ENCODE peak calls at places on chromosomes 1 and 21, in six cellular contexts. One of them, this sample, is unnamed.

GRCh38 chr1:63429281-63429680 is 61.9 kb downstream of the ALG6 start:
- DNase-seq in H1: no peak
- DNase-seq in HCT116: no peak
- DNase-seq in HepG2: no peak
- DNase-seq in K562: no peak
- DNase-seq in SK-N-SH: no peak
- DNase-seq in this sample: no peak

GRCh38 chr1:46396429-46397398 is 2.6 kb downstream of the FAAH start:
- DNase-seq in H1: no peak
- DNase-seq in HCT116: no peak
- DNase-seq in HepG2: no peak
- DNase-seq in K562: no peak
- DNase-seq in SK-N-SH: peak
- DNase-seq in this sample: peak

GRCh38 chr1:215076312-215076711 is 6.2 kb upstream of the KCNK2 start:
- DNase-seq in H1: no peak
- DNase-seq in HCT116: peak
- DNase-seq in HepG2: peak
- DNase-seq in K562: no peak
- DNase-seq in SK-N-SH: peak
- DNase-seq in this sample: peak

GRCh38 chr1:41776896-41777431 is 141.8 kb downstream of the HIVEP3 start:
- DNase-seq in H1: no peak
- DNase-seq in HCT116: no peak
- DNase-seq in HepG2: no peak
- DNase-seq in K562: no peak
- DNase-seq in SK-N-SH: no peak
- DNase-seq in this sample: no peak

GRCh38 chr1:66090863-66091457 is 298.3 kb downstream of the PDE4B start:
- DNase-seq in H1: no peak
- DNase-seq in HCT116: no peak
- DNase-seq in HepG2: no peak
- DNase-seq in K562: no peak
- DNase-seq in SK-N-SH: no peak
- DNase-seq in this sample: no peak

GRCh38 chr1:37557402-37557801 is 662 bp downstream of the DNALI1 start:
- DNase-seq in H1: no peak
- DNase-seq in HCT116: no peak
- DNase-seq in HepG2: no peak
- DNase-seq in K562: no peak
- DNase-seq in SK-N-SH: no peak
- DNase-seq in this sample: no peak

GRCh38 chr21:34817821-34818662 is 149.2 kb downstream of the CLIC6 start:
- DNase-seq in H1: no peak
- DNase-seq in HCT116: no peak
- DNase-seq in HepG2: peak
- DNase-seq in K562: no peak
- DNase-seq in SK-N-SH: no peak
- DNase-seq in this sample: no peak

GRCh38 chr1:226100436-226101347 is 38.2 kb downstream of the H3-3A start:
- DNase-seq in H1: no peak
- DNase-seq in HCT116: no peak
- DNase-seq in HepG2: no peak
- DNase-seq in K562: no peak
- DNase-seq in SK-N-SH: peak
- DNase-seq in this sample: peak

GRCh38 chr1:208007319-208007937 is 96.5 kb upstream of the CD34 start:
- DNase-seq in H1: no peak
- DNase-seq in HCT116: no peak
- DNase-seq in HepG2: no peak
- DNase-seq in K562: no peak
- DNase-seq in SK-N-SH: no peak
- DNase-seq in this sample: no peak

GRCh38 chr1:6075747-6076146 is 30.1 kb downstream of the KCNAB2 start:
- DNase-seq in H1: no peak
- DNase-seq in HCT116: no peak
- DNase-seq in HepG2: peak
- DNase-seq in K562: peak
- DNase-seq in SK-N-SH: no peak
- DNase-seq in this sample: no peak

GRCh38 chr1:168531605-168532345 is 12.0 kb downstream of the XCL2 start:
- DNase-seq in H1: no peak
- DNase-seq in HCT116: no peak
- DNase-seq in HepG2: no peak
- DNase-seq in K562: no peak
- DNase-seq in SK-N-SH: peak
- DNase-seq in this sample: no peak

GRCh38 chr1:37814257-37814656 is 6.2 kb upstream of the YRDC start:
- DNase-seq in H1: no peak
- DNase-seq in HCT116: no peak
- DNase-seq in HepG2: no peak
- DNase-seq in K562: no peak
- DNase-seq in SK-N-SH: no peak
- DNase-seq in this sample: no peak

GRCh38 chr1:160956966-160957365 is 2.4 kb upstream of the ITLN2 start:
- DNase-seq in H1: no peak
- DNase-seq in HCT116: no peak
- DNase-seq in HepG2: no peak
- DNase-seq in K562: no peak
- DNase-seq in SK-N-SH: no peak
- DNase-seq in this sample: no peak

GRCh38 chr1:85582687-85583354 is 2.3 kb downstream of the CCN1 start:
- DNase-seq in H1: no peak
- DNase-seq in HCT116: no peak
- DNase-seq in HepG2: no peak
- DNase-seq in K562: no peak
- DNase-seq in SK-N-SH: no peak
- DNase-seq in this sample: peak

GRCh38 chr1:205188132-205188531 is 23.4 kb downstream of the DSTYK start:
- DNase-seq in H1: no peak
- DNase-seq in HCT116: no peak
- DNase-seq in HepG2: no peak
- DNase-seq in K562: no peak
- DNase-seq in SK-N-SH: no peak
- DNase-seq in this sample: peak

GRCh38 chr1:91121366-91121765 is 99.5 kb upstream of the ZNF644 start:
- DNase-seq in H1: no peak
- DNase-seq in HCT116: no peak
- DNase-seq in HepG2: peak
- DNase-seq in K562: no peak
- DNase-seq in SK-N-SH: no peak
- DNase-seq in this sample: no peak

DNA sequence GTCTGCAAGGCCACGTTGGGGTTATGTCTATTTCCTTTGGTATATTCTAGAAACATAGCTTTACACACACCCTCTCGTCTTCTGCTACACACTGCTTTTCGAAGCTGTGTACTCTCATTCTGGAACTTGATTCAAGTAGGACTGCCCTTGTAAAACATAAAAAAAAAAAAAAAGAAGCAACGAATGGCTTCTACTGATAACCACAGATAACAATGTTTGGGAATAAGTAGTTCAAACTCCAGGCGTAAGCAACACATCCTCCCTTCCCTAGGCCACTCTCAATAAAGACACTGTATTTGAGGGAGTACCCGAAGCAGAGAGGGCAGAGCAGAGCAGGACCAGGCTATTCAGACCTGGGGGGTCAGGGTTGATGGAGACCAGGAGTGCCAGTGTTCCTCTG is 496.7 kb downstream of the MATN1 start:
- DNase-seq in H1: no peak
- DNase-seq in HCT116: no peak
- DNase-seq in HepG2: no peak
- DNase-seq in K562: no peak
- DNase-seq in SK-N-SH: no peak
- DNase-seq in this sample: no peak
- TF ChIP-seq JUND in H1: no peak
- TF ChIP-seq JUND in HCT116: no peak
- TF ChIP-seq JUND in HepG2: no peak
- TF ChIP-seq JUND in K562: no peak
- TF ChIP-seq JUND in SK-N-SH: no peak
- TF ChIP-seq JUND in this sample: no peak

GRCh38 chr1:59738591-59739015 is 76.1 kb upstream of the HOOK1 start:
- DNase-seq in H1: no peak
- DNase-seq in HCT116: no peak
- DNase-seq in HepG2: peak
- DNase-seq in K562: no peak
- DNase-seq in SK-N-SH: no peak
- DNase-seq in this sample: peak

GRCh38 chr1:59739111-59739510 is 75.6 kb upstream of the HOOK1 start:
- DNase-seq in H1: no peak
- DNase-seq in HCT116: no peak
- DNase-seq in HepG2: no peak
- DNase-seq in K562: no peak
- DNase-seq in SK-N-SH: no peak
- DNase-seq in this sample: no peak

GRCh38 chr1:59736744-59737143 is 78.0 kb upstream of the HOOK1 start:
- DNase-seq in H1: no peak
- DNase-seq in HCT116: no peak
- DNase-seq in HepG2: no peak
- DNase-seq in K562: no peak
- DNase-seq in SK-N-SH: no peak
- DNase-seq in this sample: no peak

GRCh38 chr1:59737638-59738037 is 77.1 kb upstream of the HOOK1 start:
- DNase-seq in H1: no peak
- DNase-seq in HCT116: no peak
- DNase-seq in HepG2: no peak
- DNase-seq in K562: no peak
- DNase-seq in SK-N-SH: no peak
- DNase-seq in this sample: no peak

GRCh38 chr1:59738152-59738551 is 76.6 kb upstream of the HOOK1 start:
- DNase-seq in H1: no peak
- DNase-seq in HCT116: no peak
- DNase-seq in HepG2: peak
- DNase-seq in K562: no peak
- DNase-seq in SK-N-SH: no peak
- DNase-seq in this sample: no peak
- TF ChIP-seq JUND in H1: no peak
- TF ChIP-seq JUND in HCT116: no peak
- TF ChIP-seq JUND in HepG2: no peak
- TF ChIP-seq JUND in K562: no peak
- TF ChIP-seq JUND in SK-N-SH: no peak
- TF ChIP-seq JUND in this sample: no peak

DNA sequence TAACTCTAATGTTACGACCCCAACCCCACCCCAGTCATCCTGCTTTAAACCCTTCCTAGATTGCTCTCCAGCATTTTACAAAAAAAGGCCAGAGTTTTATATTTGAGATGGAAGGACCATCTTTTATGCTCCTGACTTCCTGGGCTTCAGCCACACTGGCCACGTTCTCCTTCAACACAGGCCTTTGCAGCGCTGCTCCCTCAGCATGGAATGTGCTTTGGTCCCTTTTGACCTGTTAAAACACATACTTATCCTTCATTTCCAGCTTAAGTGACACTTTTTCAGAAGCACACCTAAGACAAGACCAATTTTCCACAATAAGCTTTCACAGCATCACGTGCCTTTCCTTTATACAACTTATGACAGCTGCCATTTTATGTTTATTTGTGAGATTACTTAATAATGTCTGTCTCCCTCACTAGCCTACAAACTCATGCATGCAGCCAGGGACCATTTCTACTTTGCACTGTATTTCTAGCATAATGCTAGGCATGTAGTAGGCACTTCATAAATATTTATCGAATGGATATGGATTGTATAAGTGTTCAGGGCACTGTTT is 34.5 kb downstream of the LHX9 start:
- DNase-seq in H1: no peak
- DNase-seq in HCT116: no peak
- DNase-seq in HepG2: no peak
- DNase-seq in K562: no peak
- DNase-seq in SK-N-SH: no peak
- DNase-seq in this sample: no peak
- TF ChIP-seq JUND in H1: no peak
- TF ChIP-seq JUND in HCT116: no peak
- TF ChIP-seq JUND in HepG2: no peak
- TF ChIP-seq JUND in K562: no peak
- TF ChIP-seq JUND in SK-N-SH: no peak
- TF ChIP-seq JUND in this sample: no peak

GRCh38 chr1:25796807-25797458 is 3.1 kb upstream of the SELENON start:
- DNase-seq in H1: peak
- DNase-seq in HCT116: peak
- DNase-seq in HepG2: peak
- DNase-seq in K562: peak
- DNase-seq in SK-N-SH: peak
- DNase-seq in this sample: peak
- TF ChIP-seq JUND in H1: peak
- TF ChIP-seq JUND in HCT116: no peak
- TF ChIP-seq JUND in HepG2: no peak
- TF ChIP-seq JUND in K562: no peak
- TF ChIP-seq JUND in SK-N-SH: no peak
- TF ChIP-seq JUND in this sample: no peak

GRCh38 chr1:69201716-69202115 is 366.0 kb upstream of the LRRC7 start:
- DNase-seq in H1: no peak
- DNase-seq in HCT116: no peak
- DNase-seq in HepG2: no peak
- DNase-seq in K562: no peak
- DNase-seq in SK-N-SH: no peak
- DNase-seq in this sample: no peak
- TF ChIP-seq JUND in H1: no peak
- TF ChIP-seq JUND in HCT116: no peak
- TF ChIP-seq JUND in HepG2: no peak
- TF ChIP-seq JUND in K562: no peak
- TF ChIP-seq JUND in SK-N-SH: no peak
- TF ChIP-seq JUND in this sample: no peak

GRCh38 chr1:51214615-51215131 is 21.4 kb upstream of the RNF11 start:
- DNase-seq in H1: no peak
- DNase-seq in HCT116: no peak
- DNase-seq in HepG2: no peak
- DNase-seq in K562: no peak
- DNase-seq in SK-N-SH: no peak
- DNase-seq in this sample: no peak
- TF ChIP-seq JUND in H1: no peak
- TF ChIP-seq JUND in HCT116: no peak
- TF ChIP-seq JUND in HepG2: no peak
- TF ChIP-seq JUND in K562: no peak
- TF ChIP-seq JUND in SK-N-SH: peak
- TF ChIP-seq JUND in this sample: no peak

DNA sequence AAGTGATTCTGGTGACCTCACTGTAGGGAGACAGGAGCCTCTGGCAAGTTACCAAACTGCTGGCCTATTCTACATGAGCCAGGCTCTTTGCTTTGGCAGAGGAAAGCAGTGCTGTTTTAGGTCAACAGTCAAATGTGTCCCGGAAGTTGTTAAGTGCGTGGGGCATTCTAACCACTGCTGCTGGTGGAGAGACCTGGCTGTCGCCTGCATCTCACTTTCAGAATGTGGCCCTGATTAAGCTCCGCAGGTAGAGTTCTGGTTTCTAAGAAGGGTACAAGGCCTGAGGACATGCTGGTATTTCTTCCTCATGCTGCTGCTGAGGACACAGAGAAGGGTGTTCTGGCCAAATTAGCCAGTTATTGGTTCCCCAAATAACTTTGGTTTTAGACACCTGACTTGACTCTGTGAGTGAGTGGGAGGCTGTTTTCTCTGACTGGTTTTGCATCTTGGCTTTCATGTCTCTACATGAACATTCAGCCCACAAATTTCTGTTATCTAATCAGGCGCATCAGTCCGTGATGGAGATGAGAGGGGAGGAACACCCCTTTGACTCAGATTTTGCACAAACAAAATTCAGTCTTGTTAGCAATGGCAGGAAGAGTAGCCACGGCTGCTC is 120.8 kb downstream of the LMO4 start:
- DNase-seq in H1: no peak
- DNase-seq in HCT116: no peak
- DNase-seq in HepG2: no peak
- DNase-seq in K562: no peak
- DNase-seq in SK-N-SH: no peak
- DNase-seq in this sample: peak
- TF ChIP-seq JUND in H1: no peak
- TF ChIP-seq JUND in HCT116: no peak
- TF ChIP-seq JUND in HepG2: no peak
- TF ChIP-seq JUND in K562: no peak
- TF ChIP-seq JUND in SK-N-SH: no peak
- TF ChIP-seq JUND in this sample: no peak